ENCODE peak calls at places on chromosomes 6 and 20, in eight cellular contexts. R is mammary epithelial cell; O is NCI-H2081; F is central memory CD4-positive, alpha-beta T cell; Z is activated naive CD8-positive, alpha-beta T cell treated with anti-CD3 and anti-CD28 coated beads for 36 hours; E is H7; S is colonic mucosa; M is natural killer cell treated with Interleukin-12 subunit alpha and Interleukin-12 subunit beta and Interleukin-15 and Interleukin-18, amount 100 ng/mL, for 72 hours. K is an unnamed sample.

GRCh38 chr6:127118505-127119360 is at the start of gene RSPO3:
- DNase-seq in R (peak; percentile 17), O (peak; percentile 19), F (no peak), Z (peak; percentile 15), E (no peak), S (peak; percentile 21), M (no peak), K (peak; percentile 33)

GRCh38 chr6:16591681-16592549 is 169.3 kb downstream of the ATXN1 start:
- DNase-seq in R (no peak), O (no peak), F (no peak), Z (peak; percentile 17), E (no peak), S (no peak), M (no peak), K (peak; percentile 16)

GRCh38 chr20:57409316-57409671 is 18.1 kb downstream of the RBM38 start:
- DNase-seq in R (no peak), O (no peak), F (no peak), Z (no peak), E (no peak), S (no peak), M (no peak), K (no peak)

GRCh38 chr6:162468326-162468725 is 259.2 kb downstream of the PRKN start:
- DNase-seq in R (no peak), O (no peak), F (no peak), Z (no peak), E (no peak), S (no peak), M (no peak), K (no peak)

GRCh38 chr6:43771210-43771857 is 1.3 kb downstream of the VEGFA start:
- DNase-seq in R (peak; percentile 54), O (peak; percentile 46), F (peak; percentile 25), Z (peak; percentile 79), E (no peak), S (peak; percentile 77), M (peak; percentile 81), K (peak; percentile 60)

GRCh38 chr6:80465513-80465912 is 359.0 kb downstream of the BCKDHB start:
- DNase-seq in R (no peak), O (no peak), F (no peak), Z (no peak), E (no peak), S (no peak), M (no peak), K (no peak)

GRCh38 chr20:31566658-31567379 is 38.3 kb upstream of the ID1 start:
- DNase-seq in R (peak; percentile 85), O (peak; percentile 97), F (no peak), Z (peak; percentile 30), E (peak; percentile 84), S (no peak), M (no peak), K (no peak)

GRCh38 chr20:2729251-2729713 is 36.7 kb downstream of the EBF4 start:
- DNase-seq in R (no peak), O (no peak), F (peak; percentile 62), Z (no peak), E (peak; percentile 37), S (no peak), M (peak; percentile 79), K (no peak)

GRCh38 chr20:62929051-62929538 is 2.8 kb upstream of the DIDO1 start:
- DNase-seq in R (peak; percentile 59), O (no peak), F (peak; percentile 43), Z (peak; percentile 56), E (peak; percentile 94), S (peak; percentile 86), M (peak; percentile 76), K (peak; percentile 56)

GRCh38 chr6:119379809-119380208 is 30.2 kb upstream of the MAN1A1 start:
- DNase-seq in R (no peak), O (no peak), F (no peak), Z (no peak), E (no peak), S (no peak), M (no peak), K (no peak)

GRCh38 chr20:19599200-19599599 is 158.9 kb upstream of the RIN2 start:
- DNase-seq in R (no peak), O (no peak), F (no peak), Z (no peak), E (no peak), S (no peak), M (no peak), K (no peak)

GRCh38 chr6:41894366-41895299 is 542 bp downstream of the USP49 start:
- DNase-seq in R (peak; percentile 17), O (no peak), F (no peak), Z (peak; percentile 55), E (no peak), S (no peak), M (no peak), K (peak; percentile 18)

GRCh38 chr6:154289818-154290508 is 66.6 kb downstream of the IPCEF1 start:
- DNase-seq in R (no peak), O (no peak), F (no peak), Z (no peak), E (peak; percentile 19), S (no peak), M (no peak), K (no peak)

GRCh38 chr20:10536531-10536930 is 101.4 kb downstream of the SLX4IP start:
- DNase-seq in R (no peak), O (peak; percentile 56), F (no peak), Z (no peak), E (no peak), S (no peak), M (no peak), K (no peak)

GRCh38 chr6:87858440-87858839 is 156.4 kb upstream of the AKIRIN2 start:
- DNase-seq in R (no peak), O (no peak), F (no peak), Z (no peak), E (no peak), S (no peak), M (no peak), K (no peak)

GRCh38 chr6:113697642-113698410 is 159.3 kb upstream of the MARCKS start:
- DNase-seq in R (peak; percentile 89), O (no peak), F (no peak), Z (no peak), E (no peak), S (no peak), M (no peak), K (no peak)

GRCh38 chr6:79762370-79762769 is 131.2 kb downstream of the SH3BGRL2 start:
- DNase-seq in R (no peak), O (peak; percentile 11), F (no peak), Z (no peak), E (peak; percentile 54), S (no peak), M (no peak), K (no peak)

GRCh38 chr6:68159433-68159832 is 475.6 kb upstream of the ADGRB3 start:
- DNase-seq in R (no peak), O (no peak), F (no peak), Z (no peak), E (no peak), S (no peak), M (no peak), K (no peak)

GRCh38 chr6:161660666-161661571 is 387.1 kb upstream of the AGPAT4 start:
- DNase-seq in R (no peak), O (no peak), F (no peak), Z (no peak), E (no peak), S (no peak), M (no peak), K (no peak)

GRCh38 chr6:150656156-150656555 is 56.5 kb downstream of the PLEKHG1 start:
- DNase-seq in R (no peak), O (no peak), F (no peak), Z (no peak), E (no peak), S (no peak), M (no peak), K (no peak)

GRCh38 chr6:167714166-167714565 is 112.5 kb upstream of the AFDN start:
- DNase-seq in R (no peak), O (no peak), F (no peak), Z (no peak), E (peak; percentile 30), S (no peak), M (no peak), K (no peak)

GRCh38 chr20:49446808-49447207 is 35.7 kb downstream of the KCNB1 start:
- DNase-seq in R (no peak), O (no peak), F (no peak), Z (no peak), E (peak; percentile 76), S (peak; percentile 62), M (no peak), K (no peak)

GRCh38 chr6:27726620-27727023 is 185.6 kb downstream of the OR2B2 start:
- DNase-seq in R (peak; percentile 67), O (no peak), F (no peak), Z (peak; percentile 5), E (no peak), S (no peak), M (no peak), K (no peak)

GRCh38 chr20:50193169-50193850 is 2.7 kb downstream of the CEBPB start:
- DNase-seq in R (peak; percentile 45), O (no peak), F (no peak), Z (no peak), E (peak; percentile 51), S (no peak), M (no peak), K (no peak)

GRCh38 chr6:117591405-117591804 is 10.9 kb downstream of the GOPC start:
- DNase-seq in R (no peak), O (no peak), F (no peak), Z (no peak), E (no peak), S (peak; percentile 25), M (no peak), K (no peak)

GRCh38 chr6:167341038-167341613 is 16.2 kb downstream of the TTLL2 start:
- DNase-seq in R (no peak), O (peak; percentile 26), F (no peak), Z (no peak), E (no peak), S (no peak), M (no peak), K (no peak)

GRCh38 chr6:144252289-144252688 is 32.8 kb upstream of the UTRN start:
- DNase-seq in R (no peak), O (no peak), F (no peak), Z (no peak), E (no peak), S (no peak), M (no peak), K (no peak)

GRCh38 chr6:33592595-33593413 is 12.7 kb upstream of the BAK1 start:
- DNase-seq in R (no peak), O (no peak), F (peak; percentile 44), Z (peak; percentile 63), E (peak; percentile 95), S (peak; percentile 79), M (no peak), K (no peak)

GRCh38 chr20:45073182-45073581 is 27.7 kb downstream of the KCNS1 start:
- DNase-seq in R (no peak), O (no peak), F (no peak), Z (no peak), E (no peak), S (no peak), M (no peak), K (no peak)

GRCh38 chr6:14211596-14211961 is 94.0 kb downstream of the CD83 start:
- DNase-seq in R (no peak), O (no peak), F (no peak), Z (no peak), E (peak; percentile 68), S (peak; percentile 64), M (no peak), K (peak; percentile 24)

K was measured in frontal cortex.